ENCODE peak calls at places on chromosomes 7 and 10, in five cellular contexts. J is activated gamma-delta T cell treated with anti-CD3 and anti-CD28 coated beads, Interleukin-2, amount 50 U/mL, for 16 hours; S is stromal cell of bone marrow; U is caudate nucleus; A is stomach. M is an unnamed sample.

GRCh38 chr10:8719971-8720370 is 665.5 kb downstream of the GATA3 start:
- DNase-seq in S (no peak), A (no peak), J (no peak), U (no peak), M (no peak)

GRCh38 chr10:122632031-122632430 is 67.6 kb downstream of the C10orf120 start:
- DNase-seq in S (no peak), A (no peak), J (no peak), U (no peak), M (no peak)

GRCh38 chr10:103793920-103794883 is 61.2 kb downstream of the SH3PXD2A start:
- DNase-seq in U (no peak), J (no peak), A (peak; percentile 92), S (no peak), M (peak; percentile 85)

GRCh38 chr7:98869001-98869373 is 827 bp downstream of the TMEM130 start:
- DNase-seq in S (no peak), U (no peak), A (no peak), J (no peak), M (no peak)

GRCh38 chr7:16764942-16765341 is 11.4 kb downstream of the TSPAN13 start:
- DNase-seq in U (no peak), S (no peak), J (no peak), A (no peak), M (no peak)

GRCh38 chr10:16867556-16867955 is 50.3 kb upstream of the RSU1 start:
- DNase-seq in J (no peak), U (no peak), A (no peak), S (peak; percentile 50), M (no peak)

GRCh38 chr7:119713606-119714005 is 559.4 kb upstream of the KCND2 start:
- DNase-seq in J (no peak), U (no peak), A (no peak), S (no peak), M (no peak)

GRCh38 chr10:24820616-24821015 is 96.9 kb upstream of the ARHGAP21 start:
- DNase-seq in J (no peak), U (no peak), A (peak; percentile 29), S (no peak), M (no peak)

GRCh38 chr7:140314571-140315480 is 83.5 kb downstream of the SLC37A3 start:
- DNase-seq in S (no peak), A (no peak), U (no peak), J (no peak), M (no peak)

GRCh38 chr7:15648461-15648961 is 38.0 kb downstream of the MEOX2 start:
- DNase-seq in A (no peak), U (no peak), S (no peak), J (no peak), M (no peak)

GRCh38 chr7:20158684-20159083 is 58.5 kb downstream of the MACC1 start:
- DNase-seq in U (no peak), A (no peak), S (no peak), J (no peak), M (no peak)

GRCh38 chr10:111612273-111612672 is 535.4 kb downstream of the ADRA2A start:
- DNase-seq in J (no peak), A (no peak), U (no peak), S (no peak), M (no peak)

GRCh38 chr10:37436361-37436760 is 311.0 kb downstream of the ANKRD30A start:
- DNase-seq in J (no peak), A (no peak), S (no peak), U (no peak), M (no peak)

GRCh38 chr10:4013651-4014085 is 228.7 kb upstream of the KLF6 start:
- DNase-seq in J (peak; percentile 32), U (no peak), S (no peak), A (no peak), M (no peak)

GRCh38 chr10:63628526-63629362 is 107.5 kb downstream of the REEP3 start:
- DNase-seq in S (no peak), J (no peak), U (no peak), A (peak; percentile 60), M (peak; percentile 62)

GRCh38 chr7:16431646-16432424 is 10.5 kb upstream of the CRPPA start:
- DNase-seq in S (no peak), A (peak; percentile 27), J (no peak), U (no peak), M (no peak)

GRCh38 chr7:150322114-150322832 is 882 bp upstream of the LRRC61 start:
- DNase-seq in J (peak; percentile 35), A (no peak), U (no peak), S (no peak), M (no peak)

GRCh38 chr7:35253680-35254495 is at the start of gene TBX20:
- DNase-seq in S (no peak), U (no peak), J (no peak), A (peak; percentile 35), M (no peak)

GRCh38 chr10:74067373-74068370 is 69.8 kb downstream of the VCL start:
- DNase-seq in J (no peak), S (no peak), U (no peak), A (no peak), M (no peak)

GRCh38 chr10:44949127-44949802 is 10.3 kb upstream of the RASSF4 start:
- DNase-seq in U (no peak), J (no peak), S (no peak), A (no peak), M (no peak)

GRCh38 chr10:127886371-127887051 is 6.2 kb downstream of the CLRN3 start:
- DNase-seq in U (no peak), J (no peak), A (no peak), S (no peak), M (peak; percentile 19)

GRCh38 chr7:2522780-2523433 is 3.3 kb downstream of the LFNG start:
- DNase-seq in U (no peak), J (no peak), A (no peak), S (no peak), M (no peak)

GRCh38 chr10:112958275-112958995 is 8.4 kb downstream of the TCF7L2 start:
- DNase-seq in A (no peak), J (no peak), S (peak; percentile 83), U (no peak), M (no peak)

GRCh38 chr7:15305002-15305600 is 256.7 kb downstream of the AGMO start:
- DNase-seq in U (no peak), J (no peak), A (peak; percentile 40), S (no peak), M (no peak)